ENCODE peak calls at places on chromosome 6, in six cellular contexts. H, M, C, P, L and N are unnamed samples.
A peak's percentile ranks its signal among the peaks of the same experiment; 100 is the strongest.

GRCh38 chr6:43970068-43970912 is 157.0 kb downstream of the MRPL14 start:
- DNase-seq in P (no peak), L (no peak), H (no peak), C (no peak), M (no peak), N (no peak)

GRCh38 chr6:88492824-88493223 is 326.7 kb upstream of the CNR1 start:
- DNase-seq in M (no peak), L (no peak), C (peak; percentile 36), H (no peak), P (peak; percentile 15), N (peak; percentile 41)

GRCh38 chr6:76275746-76276145 is 203.3 kb upstream of the IMPG1 start:
- DNase-seq in L (no peak), M (no peak), H (no peak), C (no peak), P (no peak), N (peak; percentile 1)

GRCh38 chr6:95948324-95948723 is 67.5 kb upstream of the FUT9 start:
- DNase-seq in C (no peak), M (no peak), H (no peak), L (no peak), P (no peak), N (no peak)

GRCh38 chr6:38346291-38347079 is 293.2 kb downstream of the BTBD9 start:
- DNase-seq in C (no peak), L (no peak), H (no peak), P (peak; percentile 86), M (no peak), N (peak; percentile 43)

GRCh38 chr6:9482030-9482731 is 932.7 kb downstream of the TFAP2A start:
- DNase-seq in C (no peak), P (peak; percentile 95), H (no peak), L (no peak), M (no peak), N (peak; percentile 86)

GRCh38 chr6:159107451-159108260 is 61.5 kb upstream of the FNDC1 start:
- DNase-seq in L (no peak), M (no peak), H (peak; percentile 84), P (no peak), C (no peak), N (no peak)

GRCh38 chr6:152309648-152310047 is 327.5 kb downstream of the SYNE1 start:
- DNase-seq in C (no peak), L (peak; percentile 91), H (no peak), P (no peak), M (no peak), N (no peak)

GRCh38 chr6:3324262-3324942 is 65.7 kb downstream of the PSMG4 start:
- DNase-seq in L (peak; percentile 42), C (peak; percentile 92), M (no peak), P (peak; percentile 75), H (peak; percentile 83), N (peak; percentile 93)

GRCh38 chr6:26016326-26017275 is 54.0 kb downstream of the TRIM38 start:
- DNase-seq in C (no peak), P (no peak), L (no peak), H (no peak), M (no peak), N (peak; percentile 18)